ENCODE peak calls at places on chromosomes 7 and 10, in seven cellular contexts. Y is H54, G is GM12892, X is sigmoid colon, Q is suprapubic skin, W is GM12891, S is HCT116. V is an unnamed sample.

GRCh38 chr10:109588259-109588658 is 335.1 kb downstream of the XPNPEP1 start:
- DNase-seq in Y (no peak), G (no peak), X (no peak), Q (no peak), W (no peak), S (no peak), V (no peak)

GRCh38 chr7:87113077-87113476 is 39.2 kb upstream of the DMTF1 start:
- DNase-seq in Y (no peak), G (no peak), X (no peak), Q (no peak), W (no peak), S (no peak), V (no peak)

GRCh38 chr10:29826221-29826620 is 191.4 kb upstream of the SVIL start:
- DNase-seq in Y (no peak), G (no peak), X (no peak), Q (no peak), W (no peak), S (no peak), V (no peak)

GRCh38 chr7:151398446-151399304 is 11.2 kb downstream of the WDR86 start:
- DNase-seq in Y (no peak), G (no peak), X (no peak), Q (peak), W (no peak), S (no peak), V (no peak)

GRCh38 chr7:114243019-114243507 is 171.6 kb upstream of the FOXP2 start:
- DNase-seq in Y (no peak), G (no peak), X (no peak), Q (no peak), W (no peak), S (peak), V (no peak)

GRCh38 chr10:60896715-60897114 is 47.3 kb downstream of the RHOBTB1 start:
- DNase-seq in Y (no peak), G (no peak), X (no peak), Q (no peak), W (no peak), S (no peak), V (no peak)

GRCh38 chr7:74482629-74483401 is 29.1 kb downstream of the GTF2IRD1 start:
- DNase-seq in Y (peak), G (no peak), X (no peak), Q (no peak), W (no peak), S (peak), V (no peak)

GRCh38 chr10:91856637-91857036 is 52.6 kb downstream of the FGFBP3 start:
- DNase-seq in Y (no peak), G (no peak), X (no peak), Q (no peak), W (no peak), S (peak), V (no peak)

GRCh38 chr7:76220185-76221057 is 18.7 kb downstream of the SRRM3 start:
- DNase-seq in Y (no peak), G (no peak), X (no peak), Q (no peak), W (no peak), S (no peak), V (no peak)

GRCh38 chr10:1190791-1191490 is 134.8 kb downstream of the WDR37 start:
- DNase-seq in Y (no peak), G (no peak), X (peak), Q (no peak), W (no peak), S (no peak), V (no peak)

GRCh38 chr10:77873558-77874380 is 52.8 kb downstream of the DLG5 start:
- DNase-seq in Y (peak), G (peak), X (peak), Q (peak), W (peak), S (peak), V (peak)
- TF ChIP-seq POLR2A in Y (no peak), G (peak), X (no peak), Q (no peak), W (no peak), S (no peak), V (no peak)

GRCh38 chr7:841943-842342 is 9.7 kb downstream of the SUN1 start:
- DNase-seq in Y (no peak), G (no peak), X (peak), Q (no peak), W (no peak), S (no peak), V (no peak)
- TF ChIP-seq POLR2A in Y (no peak), G (no peak), X (no peak), Q (no peak), W (no peak), S (no peak), V (no peak)

GRCh38 chr10:73909716-73910115 is 1.2 kb upstream of the PLAU start:
- DNase-seq in Y (no peak), G (no peak), X (no peak), Q (no peak), W (no peak), S (no peak), V (no peak)

GRCh38 chr10:73907841-73908517 is 3.0 kb upstream of the PLAU start:
- DNase-seq in Y (no peak), G (no peak), X (peak), Q (peak), W (no peak), S (no peak), V (peak)

GRCh38 chr10:73910764-73911552 is at the start of gene PLAU:
- DNase-seq in Y (no peak), G (peak), X (peak), Q (peak), W (peak), S (no peak), V (peak)

GRCh38 chr10:73910401-73910763 is 550 bp upstream of the PLAU start:
- DNase-seq in Y (no peak), G (no peak), X (no peak), Q (no peak), W (no peak), S (no peak), V (no peak)

DNA sequence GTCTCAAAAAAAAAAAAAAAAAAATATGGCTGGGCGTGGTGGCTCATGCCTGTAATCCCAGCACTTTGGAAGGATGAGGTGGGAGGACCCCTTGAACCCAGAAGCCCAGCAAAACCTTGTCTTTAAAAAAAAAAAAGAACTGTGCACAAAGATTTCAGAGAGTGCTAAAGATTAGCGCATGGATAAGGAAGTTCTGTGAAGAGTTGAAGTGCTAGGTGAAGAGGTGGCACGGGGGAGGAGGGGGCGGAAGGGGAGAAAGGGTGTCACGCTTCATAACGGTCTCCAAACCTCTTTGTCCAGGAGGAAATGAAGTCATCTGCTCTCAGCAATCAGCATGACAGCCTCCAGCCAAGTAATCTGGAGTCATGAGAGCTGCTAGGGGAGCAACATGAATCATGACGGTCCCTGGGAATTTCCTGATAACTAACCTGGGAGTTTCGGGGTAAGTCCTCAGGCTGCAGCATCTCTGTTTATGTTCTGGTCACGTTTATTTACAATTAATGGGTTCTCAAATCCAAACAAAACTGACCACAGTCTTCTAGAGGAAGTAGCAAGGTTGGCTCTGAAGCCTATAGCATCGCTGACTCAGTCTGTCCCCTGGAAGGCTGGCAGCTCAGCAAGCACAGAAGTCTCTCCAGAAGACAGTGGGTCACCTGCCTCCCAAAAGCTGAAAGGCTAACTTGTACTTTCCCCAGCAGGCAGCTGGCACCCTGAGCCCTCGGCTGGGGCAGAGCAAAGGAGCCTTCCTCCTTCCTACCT is 1.9 kb upstream of the PLAU start:
- DNase-seq in Y (peak), G (no peak), X (peak), Q (no peak), W (no peak), S (no peak), V (no peak)
- TF ChIP-seq POLR2A in Y (no peak), G (no peak), X (no peak), Q (no peak), W (no peak), S (no peak), V (no peak)

DNA sequence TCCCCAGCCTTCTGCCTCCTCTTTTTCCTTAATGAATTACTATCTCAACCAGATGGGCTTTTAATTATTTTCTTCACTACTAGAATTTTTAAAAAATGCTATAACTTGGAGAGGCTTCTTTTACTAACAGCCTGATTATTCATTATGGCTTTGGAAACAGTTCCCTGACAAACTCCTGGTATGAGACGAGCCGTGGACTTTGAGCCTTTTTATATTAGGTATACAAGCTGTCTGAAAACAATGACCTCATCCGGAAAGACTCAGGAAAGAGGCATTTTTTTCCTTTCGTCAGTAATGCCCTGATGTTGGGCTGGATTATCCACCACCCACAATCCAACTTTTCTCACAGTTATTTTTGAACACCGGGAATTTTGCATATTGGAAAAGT is 26.7 kb upstream of the ABLIM1 start:
- DNase-seq in Y (peak), G (no peak), X (no peak), Q (no peak), W (no peak), S (no peak), V (no peak)
- TF ChIP-seq POLR2A in Y (no peak), G (no peak), X (no peak), Q (no peak), W (no peak), S (no peak), V (no peak)

GRCh38 chr7:137838706-137839315 is 8.0 kb downstream of the DGKI start:
- DNase-seq in Y (no peak), G (no peak), X (no peak), Q (no peak), W (no peak), S (no peak), V (no peak)
- TF ChIP-seq POLR2A in Y (no peak), G (no peak), X (no peak), Q (no peak), W (no peak), S (no peak), V (no peak)

GRCh38 chr10:3803295-3803883 is 18.4 kb upstream of the KLF6 start:
- DNase-seq in Y (no peak), G (no peak), X (no peak), Q (no peak), W (no peak), S (no peak), V (no peak)
- TF ChIP-seq POLR2A in Y (no peak), G (no peak), X (no peak), Q (no peak), W (no peak), S (no peak), V (no peak)

GRCh38 chr10:102988404-102989314 is 70.6 kb downstream of the CNNM2 start:
- DNase-seq in Y (no peak), G (no peak), X (no peak), Q (no peak), W (no peak), S (no peak), V (no peak)
- TF ChIP-seq POLR2A in Y (no peak), G (no peak), X (no peak), Q (no peak), W (no peak), S (no peak), V (no peak)

GRCh38 chr10:99532687-99533495 is at the start of gene NKX2-3:
- DNase-seq in Y (no peak), G (no peak), X (peak), Q (no peak), W (no peak), S (no peak), V (peak)
- TF ChIP-seq POLR2A in Y (no peak), G (no peak), X (peak), Q (no peak), W (no peak), S (no peak), V (no peak)